ENCODE peak calls at places on chromosomes 6 and 20, in ten cellular contexts. I, R, H, T, N, L, Q, K, D and W are unnamed samples.
A peak's percentile ranks its signal among the peaks of the same experiment; 100 is the strongest.

GRCh38 chr6:157392927-157393666 is 12.1 kb downstream of the ZDHHC14 start:
- DNase-seq in Q (peak; percentile 64), I (no peak), R (no peak), T (no peak), K (no peak), D (no peak), L (peak; percentile 73), H (no peak), N (no peak), W (no peak)

GRCh38 chr6:151757506-151757955 is 50.0 kb upstream of the ESR1 start:
- DNase-seq in R (no peak), H (no peak), L (no peak), D (no peak), K (no peak), I (no peak), Q (no peak), N (no peak), T (no peak), W (no peak)

GRCh38 chr6:147479857-147480256 is 28.6 kb upstream of the SAMD5 start:
- DNase-seq in R (no peak), K (no peak), Q (no peak), T (no peak), I (no peak), N (no peak), H (no peak), L (no peak), D (no peak), W (no peak)

GRCh38 chr6:7996538-7997225 is 67.5 kb downstream of the BLOC1S5 start:
- DNase-seq in N (no peak), Q (peak; percentile 62), K (no peak), R (no peak), D (no peak), I (no peak), T (no peak), L (peak; percentile 75), H (no peak), W (peak; percentile 29)

GRCh38 chr20:46122071-46122470 is 4.0 kb downstream of the CD40 start:
- DNase-seq in R (no peak), T (no peak), D (no peak), Q (peak; percentile 77), H (peak; percentile 61), N (no peak), K (no peak), I (no peak), L (peak; percentile 83), W (no peak)

GRCh38 chr6:21294144-21294543 is 299.4 kb upstream of the SOX4 start:
- DNase-seq in I (no peak), K (no peak), H (no peak), R (no peak), T (no peak), L (no peak), N (no peak), D (no peak), Q (no peak), W (no peak)

GRCh38 chr6:41940759-41941279 is 789 bp downstream of the CCND3 start:
- DNase-seq in K (peak; percentile 55), N (peak; percentile 74), T (peak; percentile 80), L (peak; percentile 35), D (peak; percentile 23), H (no peak), I (peak; percentile 63), R (peak; percentile 59), Q (no peak), W (no peak)

GRCh38 chr6:161048636-161049035 is 57.1 kb downstream of the MAP3K4 start:
- DNase-seq in Q (peak; percentile 69), K (no peak), H (no peak), I (no peak), T (no peak), L (peak; percentile 76), D (no peak), R (no peak), N (no peak), W (peak; percentile 36)

GRCh38 chr6:45049188-45049843 is 278.8 kb upstream of the RUNX2 start:
- DNase-seq in K (peak; percentile 59), I (no peak), T (no peak), D (no peak), L (peak; percentile 14), N (no peak), Q (no peak), H (no peak), R (no peak), W (no peak)

GRCh38 chr20:20017001-20017851 is at the start of gene NAA20:
- DNase-seq in T (peak; percentile 96), K (peak; percentile 95), I (peak; percentile 97), D (peak; percentile 80), Q (peak; percentile 84), R (peak; percentile 86), H (peak; percentile 77), L (peak; percentile 92), N (peak; percentile 94), W (peak; percentile 70)

GRCh38 chr6:110491644-110492317 is 15.4 kb upstream of the SLC22A16 start:
- DNase-seq in L (peak; percentile 62), N (no peak), D (no peak), H (no peak), T (no peak), R (no peak), Q (peak; percentile 56), I (peak; percentile 10), K (no peak), W (no peak)

GRCh38 chr6:14787677-14788076 is 458.2 kb upstream of the JARID2 start:
- DNase-seq in H (no peak), N (no peak), K (no peak), R (no peak), T (no peak), L (no peak), D (no peak), I (no peak), Q (no peak), W (no peak)

GRCh38 chr6:56444855-56445254 is 197.5 kb upstream of the COL21A1 start:
- DNase-seq in N (no peak), H (no peak), K (no peak), D (no peak), R (no peak), T (no peak), Q (no peak), L (no peak), I (no peak), W (no peak)

GRCh38 chr6:27332692-27333641 is 20.9 kb upstream of the POM121L2 start:
- DNase-seq in D (no peak), R (peak; percentile 57), K (peak; percentile 42), L (peak; percentile 72), Q (peak; percentile 55), T (no peak), I (peak; percentile 77), N (peak; percentile 76), H (peak; percentile 4), W (peak; percentile 18)

GRCh38 chr6:967666-968065 is 274.7 kb upstream of the EXOC2 start:
- DNase-seq in L (no peak), H (no peak), I (no peak), T (no peak), D (no peak), Q (no peak), N (no peak), R (no peak), K (no peak), W (no peak)

GRCh38 chr6:30480536-30481156 is 8.7 kb upstream of the HLA-E start:
- DNase-seq in N (no peak), H (no peak), I (peak; percentile 25), T (no peak), L (no peak), R (peak; percentile 74), K (peak; percentile 68), D (peak; percentile 79), Q (no peak), W (no peak)
- H3K4me3 ChIP-seq in N (no peak overlapping the region), H (no peak overlapping the region), I (peak overlapping the region; percentile 63), T (no peak overlapping the region), L (no peak overlapping the region), R (no peak overlapping the region), K (no peak overlapping the region), D (no peak overlapping the region), Q (no peak overlapping the region), W (no peak overlapping the region)

GRCh38 chr20:3677733-3678132 is 4.1 kb downstream of the ADAM33 start:
- DNase-seq in D (no peak), I (no peak), N (no peak), T (peak; percentile 80), L (peak; percentile 53), R (no peak), H (no peak), Q (peak; percentile 28), K (no peak), W (no peak)
- H3K27me3 ChIP-seq in D (peaks cover 33% of the 10 kb centered on the region), I (peaks cover 47% of the 10 kb centered on the region), N (no peaks in the 10 kb centered on the region), T (peaks cover 45% of the 10 kb centered on the region), L (no peaks in the 10 kb centered on the region), R (peaks cover 22% of the 10 kb centered on the region), H (peaks cover 79% of the 10 kb centered on the region), Q (peaks cover 27% of the 10 kb centered on the region), K (peaks cover 75% of the 10 kb centered on the region), W (no peaks in the 10 kb centered on the region)

DNA sequence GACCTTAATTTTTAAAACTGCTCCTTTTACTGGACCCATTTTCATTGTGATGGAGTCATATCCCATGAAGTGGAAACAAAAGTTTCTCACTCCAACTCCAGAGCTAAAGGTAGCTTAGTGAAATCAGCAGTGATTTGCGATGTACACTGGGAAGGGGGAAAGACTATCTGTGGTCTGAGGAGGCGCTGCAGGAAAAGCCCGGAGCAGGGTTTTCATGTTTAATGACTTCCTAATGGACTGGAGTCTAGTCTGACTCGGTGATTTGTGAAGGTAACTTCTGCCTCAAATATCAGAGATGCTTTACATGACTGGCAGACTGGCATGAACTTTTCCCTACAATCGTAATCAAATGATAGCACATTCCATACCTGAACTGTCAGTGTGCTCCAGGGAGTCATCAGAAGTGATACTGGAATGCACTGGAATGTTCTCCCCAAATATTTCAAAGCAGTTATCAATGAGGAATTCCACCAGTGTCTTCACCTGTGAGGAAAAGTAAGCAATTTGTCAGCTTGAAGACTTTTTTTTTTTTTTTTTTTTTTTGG is 7.0 kb downstream of the TAGAP start:
- DNase-seq in K (no peak), I (no peak), Q (no peak), T (no peak), D (no peak), R (no peak), H (no peak), N (no peak), L (no peak), W (no peak)
- H3K4me3 ChIP-seq in K (no peak overlapping the region), I (no peak overlapping the region), Q (no peak overlapping the region), T (no peak overlapping the region), D (no peak overlapping the region), R (no peak overlapping the region), H (no peak overlapping the region), N (no peak overlapping the region), L (no peak overlapping the region), W (no peak overlapping the region)

GRCh38 chr6:164415832-164416563 is 893.4 kb downstream of the C6orf118 start:
- DNase-seq in Q (no peak), T (no peak), H (no peak), L (no peak), N (no peak), I (no peak), K (no peak), D (no peak), R (no peak), W (no peak)

GRCh38 chr6:164417537-164417936 is 891.9 kb downstream of the C6orf118 start:
- DNase-seq in N (no peak), T (no peak), Q (no peak), I (peak; percentile 57), K (no peak), H (no peak), L (no peak), D (no peak), R (no peak), W (no peak)

GRCh38 chr6:164419099-164419498 is 890.3 kb downstream of the C6orf118 start:
- DNase-seq in Q (no peak), K (no peak), L (no peak), T (no peak), N (no peak), R (no peak), I (no peak), H (no peak), D (no peak), W (no peak)

GRCh38 chr6:164412566-164412965 is 896.8 kb downstream of the C6orf118 start:
- DNase-seq in R (no peak), T (no peak), Q (no peak), L (no peak), I (no peak), K (no peak), H (no peak), N (no peak), D (no peak), W (no peak)

GRCh38 chr6:164414695-164415094 is 894.7 kb downstream of the C6orf118 start:
- DNase-seq in N (no peak), Q (no peak), I (no peak), T (no peak), H (no peak), L (no peak), R (no peak), D (no peak), K (no peak), W (no peak)
- H3K27me3 ChIP-seq in N (no peaks in the 10 kb centered on the region), Q (no peaks in the 10 kb centered on the region), I (no peaks in the 10 kb centered on the region), T (no peaks in the 10 kb centered on the region), H (no peaks in the 10 kb centered on the region), L (no peaks in the 10 kb centered on the region), R (no peaks in the 10 kb centered on the region), D (no peaks in the 10 kb centered on the region), K (no peaks in the 10 kb centered on the region), W (no peaks in the 10 kb centered on the region)